ENCODE peak calls at places on chromosomes 1 and 21, in five cellular contexts. One of them, this sample, is unnamed.
A peak's percentile ranks its signal among the peaks of the same experiment; 100 is the strongest.

GRCh38 chr1:64539808-64540207 is 69.9 kb downstream of the CACHD1 start:
- DNase-seq in GM23248: peak; percentile 58
- DNase-seq in IMR-90: peak; percentile 35
- DNase-seq in mesendoderm: no peak
- DNase-seq in PC-3: no peak
- DNase-seq in this sample: peak; percentile 76

GRCh38 chr1:162111572-162111971 is 42.1 kb downstream of the NOS1AP start:
- DNase-seq in mesendoderm: no peak
- DNase-seq in IMR-90: no peak
- DNase-seq in PC-3: no peak
- DNase-seq in GM23248: peak; percentile 76
- DNase-seq in this sample: no peak

GRCh38 chr1:10771789-10772188 is 24.7 kb downstream of the CASZ1 start:
- DNase-seq in GM23248: no peak
- DNase-seq in IMR-90: no peak
- DNase-seq in mesendoderm: no peak
- DNase-seq in PC-3: no peak
- DNase-seq in this sample: peak; percentile 62

GRCh38 chr1:183783896-183784637 is 20.9 kb upstream of the RGL1 start:
- DNase-seq in PC-3: peak; percentile 34
- DNase-seq in mesendoderm: no peak
- DNase-seq in IMR-90: peak; percentile 91
- DNase-seq in GM23248: peak; percentile 52
- DNase-seq in this sample: peak; percentile 67

GRCh38 chr1:111814305-111814628 is 58.6 kb downstream of the DDX20 start:
- DNase-seq in PC-3: no peak
- DNase-seq in mesendoderm: no peak
- DNase-seq in GM23248: no peak
- DNase-seq in IMR-90: no peak
- DNase-seq in this sample: no peak

GRCh38 chr1:16367968-16368910 is 1.2 kb downstream of the SZRD1 start:
- DNase-seq in GM23248: peak; percentile 69
- DNase-seq in IMR-90: peak; percentile 60
- DNase-seq in mesendoderm: peak; percentile 89
- DNase-seq in PC-3: peak; percentile 67
- DNase-seq in this sample: no peak

GRCh38 chr1:36387141-36387949 is 1.6 kb upstream of the STK40 start:
- DNase-seq in IMR-90: peak; percentile 76
- DNase-seq in GM23248: peak; percentile 96
- DNase-seq in mesendoderm: peak; percentile 94
- DNase-seq in PC-3: no peak
- DNase-seq in this sample: no peak

GRCh38 chr1:8600336-8600735 is 217.1 kb downstream of the RERE start:
- DNase-seq in PC-3: no peak
- DNase-seq in IMR-90: no peak
- DNase-seq in GM23248: peak; percentile 3
- DNase-seq in mesendoderm: no peak
- DNase-seq in this sample: no peak

GRCh38 chr1:162882248-162882666 is 21.3 kb upstream of the CCDC190 start:
- DNase-seq in mesendoderm: no peak
- DNase-seq in PC-3: no peak
- DNase-seq in GM23248: peak; percentile 36
- DNase-seq in IMR-90: no peak
- DNase-seq in this sample: peak; percentile 33

GRCh38 chr21:23968722-23969647 is 1638.3 kb downstream of the MRPL39 start:
- DNase-seq in GM23248: peak; percentile 0
- DNase-seq in PC-3: peak; percentile 93
- DNase-seq in IMR-90: peak; percentile 26
- DNase-seq in mesendoderm: peak; percentile 89
- DNase-seq in this sample: no peak
- H3K9ac ChIP-seq in GM23248: no peak overlapping the region
- H3K9ac ChIP-seq in PC-3: no peak overlapping the region
- H3K9ac ChIP-seq in IMR-90: no peak overlapping the region
- H3K9ac ChIP-seq in mesendoderm: no peak overlapping the region
- H3K9ac ChIP-seq in this sample: no peak overlapping the region

GRCh38 chr1:204126367-204126766 is 25.5 kb downstream of the ETNK2 start:
- DNase-seq in PC-3: no peak
- DNase-seq in GM23248: no peak
- DNase-seq in IMR-90: no peak
- DNase-seq in mesendoderm: no peak
- DNase-seq in this sample: no peak

GRCh38 chr1:204127597-204128242 is 24.1 kb downstream of the ETNK2 start:
- DNase-seq in mesendoderm: peak; percentile 76
- DNase-seq in IMR-90: peak; percentile 88
- DNase-seq in PC-3: peak; percentile 97
- DNase-seq in GM23248: peak; percentile 94
- DNase-seq in this sample: peak; percentile 90

GRCh38 chr1:204125759-204126351 is 26.0 kb downstream of the ETNK2 start:
- DNase-seq in PC-3: no peak
- DNase-seq in GM23248: no peak
- DNase-seq in IMR-90: no peak
- DNase-seq in mesendoderm: no peak
- DNase-seq in this sample: no peak

GRCh38 chr1:204128464-204128963 is 23.3 kb downstream of the ETNK2 start:
- DNase-seq in mesendoderm: no peak
- DNase-seq in PC-3: peak; percentile 33
- DNase-seq in IMR-90: no peak
- DNase-seq in GM23248: peak; percentile 30
- DNase-seq in this sample: no peak

DNA sequence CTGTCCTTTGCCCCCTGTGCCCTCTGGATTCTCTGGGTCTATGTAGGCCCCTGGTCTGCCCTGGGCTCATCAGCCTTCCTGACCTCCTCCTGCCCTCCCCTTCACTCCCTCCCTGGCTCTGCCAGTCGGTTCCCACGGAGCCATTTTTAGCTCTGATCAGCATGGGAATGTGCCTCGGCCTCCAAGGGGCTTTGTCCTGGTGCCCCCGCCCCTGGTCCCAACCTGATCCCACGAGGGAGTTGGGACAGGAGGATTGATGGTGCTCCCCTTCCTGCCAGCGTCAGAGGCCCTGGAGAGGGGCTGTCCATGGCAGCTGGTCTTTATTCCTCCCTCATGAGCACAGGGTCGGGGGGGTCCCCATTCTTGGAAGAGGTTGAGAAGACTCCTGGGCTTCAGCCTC is 24.9 kb downstream of the ETNK2 start:
- DNase-seq in IMR-90: no peak
- DNase-seq in mesendoderm: no peak
- DNase-seq in PC-3: no peak
- DNase-seq in GM23248: no peak
- DNase-seq in this sample: no peak
- H3K9ac ChIP-seq in IMR-90: no peak overlapping the region
- H3K9ac ChIP-seq in mesendoderm: no peak overlapping the region
- H3K9ac ChIP-seq in PC-3: no peak overlapping the region
- H3K9ac ChIP-seq in GM23248: no peak overlapping the region
- H3K9ac ChIP-seq in this sample: no peak overlapping the region

DNA sequence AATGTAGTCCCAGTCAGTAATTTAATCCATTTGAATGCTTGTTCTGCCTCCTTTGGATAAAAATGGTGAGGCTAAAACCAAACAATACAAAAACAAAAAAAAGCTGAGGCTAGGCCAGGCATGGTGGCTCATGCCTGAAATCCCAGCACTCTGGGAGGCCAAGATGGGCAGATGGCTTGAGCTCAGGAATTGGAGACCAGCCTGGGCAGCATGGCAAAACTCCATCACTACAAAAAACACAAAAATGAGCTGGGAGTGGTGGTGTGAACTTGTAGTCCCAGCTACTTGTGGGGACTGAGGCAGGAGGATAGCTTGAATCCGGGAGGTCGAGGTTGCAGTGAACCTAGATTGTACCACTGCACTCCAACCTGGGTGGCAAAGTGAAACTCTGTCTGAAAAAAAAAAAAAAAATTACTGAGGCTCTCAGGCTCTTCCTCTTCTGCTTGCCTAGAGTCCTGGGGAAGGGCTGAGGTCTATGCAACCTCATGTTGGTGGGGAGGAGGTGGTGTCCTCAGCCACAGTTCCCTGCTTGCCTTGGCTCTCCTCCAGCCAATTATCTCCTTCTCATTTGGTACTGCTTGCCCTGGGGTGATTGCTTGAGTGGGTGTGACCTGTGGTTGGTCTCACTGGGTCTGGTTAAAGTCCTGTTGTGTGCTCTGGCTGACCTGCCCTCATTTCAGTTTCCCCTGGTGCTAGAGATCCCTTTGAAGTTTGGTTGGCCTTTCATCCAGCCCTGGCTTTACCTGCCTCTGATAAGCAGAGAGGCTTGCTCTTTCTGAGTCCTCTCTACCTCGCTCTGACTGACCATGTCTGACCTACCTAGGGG is 20.9 kb downstream of the S1PR1 start:
- DNase-seq in mesendoderm: no peak
- DNase-seq in PC-3: peak; percentile 49
- DNase-seq in IMR-90: no peak
- DNase-seq in GM23248: no peak
- DNase-seq in this sample: no peak
- H3K9ac ChIP-seq in mesendoderm: no peak overlapping the region
- H3K9ac ChIP-seq in PC-3: no peak overlapping the region
- H3K9ac ChIP-seq in IMR-90: no peak overlapping the region
- H3K9ac ChIP-seq in GM23248: no peak overlapping the region
- H3K9ac ChIP-seq in this sample: no peak overlapping the region

DNA sequence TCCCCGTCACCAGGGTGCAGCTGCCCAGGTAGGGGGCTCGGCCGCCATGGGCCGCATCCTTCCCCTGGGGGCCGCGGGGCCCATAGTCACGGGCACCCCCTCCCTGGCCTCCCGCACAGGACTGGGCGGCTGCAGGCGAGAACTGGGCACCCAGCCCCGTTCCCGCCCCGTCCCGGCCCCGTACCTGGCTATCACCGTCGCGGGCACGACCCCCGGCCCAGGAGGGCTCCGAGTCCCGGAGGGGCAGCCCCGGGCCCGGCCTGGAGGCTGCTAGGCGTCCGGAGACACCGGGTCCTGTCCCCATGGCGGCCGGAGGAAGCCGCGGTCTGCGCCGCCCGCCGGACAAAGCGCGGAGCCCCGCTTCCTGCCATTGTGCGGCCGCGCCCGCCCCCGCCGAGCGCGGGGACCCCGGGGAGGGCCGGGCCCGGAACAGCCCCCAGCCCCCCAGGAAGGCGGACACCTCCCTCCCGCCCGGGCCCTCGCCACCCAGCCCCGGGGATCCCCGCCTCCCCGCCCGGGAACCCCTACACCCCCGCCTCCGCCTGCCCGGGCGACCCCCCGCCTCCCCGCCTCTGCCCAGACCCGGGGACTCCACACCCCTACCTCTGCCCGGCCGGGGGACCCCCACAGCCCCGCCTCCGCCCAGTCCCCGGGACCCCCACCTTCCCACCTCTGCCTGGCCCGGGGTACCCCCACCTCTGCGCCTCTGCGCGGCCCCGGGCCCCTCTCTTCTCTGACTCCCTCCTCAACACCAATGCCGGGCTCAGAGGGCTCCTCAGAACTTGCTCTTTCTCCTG is 6.1 kb downstream of the PLEKHG5 start:
- DNase-seq in IMR-90: no peak
- DNase-seq in mesendoderm: no peak
- DNase-seq in PC-3: no peak
- DNase-seq in GM23248: peak; percentile 45
- DNase-seq in this sample: no peak
- H3K9ac ChIP-seq in IMR-90: peak overlapping the region; percentile 52
- H3K9ac ChIP-seq in mesendoderm: peak overlapping the region; percentile 89
- H3K9ac ChIP-seq in PC-3: peak overlapping the region; percentile 61
- H3K9ac ChIP-seq in GM23248: peak overlapping the region; percentile 58
- H3K9ac ChIP-seq in this sample: no peak overlapping the region

This sample was measured in kidney.